ENCODE peak calls at places on chromosomes 6 and 20, in eight cellular contexts. X, D, A, F, H, K, W and B are unnamed samples.

GRCh38 chr6:16322666-16323312 is 84.4 kb downstream of the GMPR start:
- DNase-seq in A (peak), X (peak), F (peak), D (peak), H (no peak), W (peak), K (peak), B (no peak)

GRCh38 chr20:22339091-22339881 is 245.1 kb downstream of the FOXA2 start:
- DNase-seq in A (peak), H (no peak), K (peak), F (peak), W (no peak), X (peak), D (no peak), B (peak)

GRCh38 chr6:100988391-100988999 is 107.4 kb upstream of the ASCC3 start:
- DNase-seq in K (no peak), D (no peak), A (peak), F (no peak), X (no peak), H (no peak), W (no peak), B (no peak)

GRCh38 chr6:139016337-139017213 is 12.0 kb upstream of the ABRACL start:
- DNase-seq in H (no peak), D (no peak), W (no peak), K (no peak), F (no peak), X (peak), A (no peak), B (no peak)

GRCh38 chr6:11722805-11723631 is 55.6 kb downstream of the ADTRP start:
- DNase-seq in A (no peak), H (no peak), F (no peak), W (no peak), D (no peak), K (no peak), X (peak), B (no peak)

GRCh38 chr20:63130654-63131577 is 85.0 kb downstream of the YTHDF1 start:
- DNase-seq in A (no peak), X (no peak), F (no peak), D (no peak), K (no peak), H (peak), W (no peak), B (no peak)

GRCh38 chr20:52913650-52914387 is 58.3 kb upstream of the TSHZ2 start:
- DNase-seq in K (no peak), W (no peak), D (no peak), H (no peak), X (no peak), F (peak), A (no peak), B (no peak)

GRCh38 chr6:168968228-168968627 is 285.4 kb downstream of the THBS2 start:
- DNase-seq in D (peak), F (peak), H (no peak), K (peak), W (no peak), X (peak), A (peak), B (peak)

GRCh38 chr6:2225422-2226392 is 19.7 kb downstream of the GMDS start:
- DNase-seq in W (no peak), H (no peak), A (peak), F (peak), D (no peak), K (peak), X (no peak), B (no peak)

GRCh38 chr20:59144179-59144830 is 19.3 kb upstream of the ZNF831 start:
- DNase-seq in F (no peak), X (no peak), W (no peak), A (no peak), K (no peak), H (no peak), D (no peak), B (no peak)

GRCh38 chr6:7691675-7692452 is 34.0 kb upstream of the BMP6 start:
- DNase-seq in K (peak), A (peak), H (no peak), D (no peak), F (peak), W (no peak), X (no peak), B (peak)

GRCh38 chr6:169777896-169778295 is 26.5 kb downstream of the ERMARD start:
- DNase-seq in X (no peak), D (no peak), K (no peak), W (no peak), F (no peak), A (no peak), H (no peak), B (no peak)

GRCh38 chr20:32231847-32232246 is 24.2 kb downstream of the POFUT1 start:
- DNase-seq in F (no peak), D (no peak), X (peak), K (no peak), H (no peak), A (no peak), W (no peak), B (no peak)

GRCh38 chr6:6007311-6008113 is 787 bp upstream of the NRN1 start:
- DNase-seq in A (no peak), H (no peak), F (peak), X (peak), K (no peak), D (no peak), W (no peak), B (no peak)

GRCh38 chr6:111555041-111555440 is 50.6 kb downstream of the TRAF3IP2 start:
- DNase-seq in F (peak), A (no peak), X (no peak), D (peak), K (peak), H (no peak), W (no peak), B (peak)

GRCh38 chr6:111788779-111789276 is 84.4 kb downstream of the FYN start:
- DNase-seq in H (no peak), D (no peak), X (no peak), W (no peak), K (no peak), F (no peak), A (no peak), B (no peak)

GRCh38 chr6:57063847-57064246 is 17.4 kb downstream of the KIAA1586 start:
- DNase-seq in F (no peak), X (no peak), D (no peak), H (no peak), W (no peak), K (no peak), A (no peak), B (no peak)

GRCh38 chr20:49149281-49150045 is 38.7 kb downstream of the STAU1 start:
- DNase-seq in H (no peak), X (no peak), W (no peak), D (no peak), K (no peak), F (peak), A (no peak), B (no peak)

GRCh38 chr6:1679691-1680068 is 70.0 kb downstream of the FOXC1 start:
- DNase-seq in X (no peak), F (no peak), W (no peak), K (peak), H (no peak), A (peak), D (no peak), B (no peak)

GRCh38 chr6:81769834-81770233 is 17.4 kb upstream of the TENT5A start:
- DNase-seq in W (no peak), X (no peak), D (no peak), K (no peak), F (peak), H (no peak), A (peak), B (no peak)

GRCh38 chr6:113172531-113172966 is 684.6 kb upstream of the MARCKS start:
- DNase-seq in D (no peak), W (peak), H (no peak), K (no peak), X (no peak), F (no peak), A (no peak), B (no peak)

GRCh38 chr6:25449774-25450173 is 170.6 kb downstream of the CARMIL1 start:
- DNase-seq in F (no peak), K (no peak), D (no peak), A (no peak), X (no peak), H (no peak), W (no peak), B (no peak)

GRCh38 chr6:43870660-43871061 is 100.7 kb downstream of the VEGFA start:
- DNase-seq in F (peak), H (no peak), K (no peak), D (no peak), A (no peak), X (no peak), W (no peak), B (no peak)

GRCh38 chr20:20371133-20371532 is 3.2 kb downstream of the INSM1 start:
- DNase-seq in F (no peak), K (no peak), X (no peak), D (no peak), H (no peak), A (no peak), W (no peak), B (no peak)

GRCh38 chr6:83467620-83468036 is 36.8 kb upstream of the ME1 start:
- DNase-seq in F (no peak), A (no peak), D (peak), H (peak), K (no peak), W (peak), X (no peak), B (no peak)

GRCh38 chr20:24736844-24737211 is 212.2 kb upstream of the CST7 start:
- DNase-seq in D (no peak), K (no peak), H (no peak), X (no peak), W (no peak), A (no peak), F (no peak), B (no peak)

GRCh38 chr20:21665687-21666446 is 39.6 kb upstream of the PAX1 start:
- DNase-seq in H (no peak), X (no peak), K (no peak), F (no peak), D (no peak), W (no peak), A (peak), B (no peak)

GRCh38 chr20:58271596-58272460 is 37.7 kb upstream of the RAB22A start:
- DNase-seq in D (no peak), X (no peak), F (no peak), K (no peak), A (no peak), W (no peak), H (no peak), B (no peak)

GRCh38 chr20:43432498-43432897 is 25.2 kb upstream of the SRSF6 start:
- DNase-seq in D (no peak), X (no peak), F (no peak), A (peak), W (no peak), K (no peak), H (no peak), B (no peak)

GRCh38 chr20:48659888-48660287 is 167.9 kb downstream of the PREX1 start:
- DNase-seq in K (no peak), D (peak), X (no peak), H (no peak), A (no peak), F (no peak), W (no peak), B (no peak)

GRCh38 chr6:117078624-117079023 is 186.7 kb upstream of the VGLL2 start:
- DNase-seq in D (no peak), W (no peak), K (no peak), H (no peak), A (no peak), X (no peak), F (no peak), B (no peak)

GRCh38 chr20:17485017-17485416 is 46.2 kb downstream of the BFSP1 start:
- DNase-seq in F (no peak), K (no peak), W (no peak), H (no peak), D (no peak), A (no peak), X (no peak), B (no peak)

GRCh38 chr6:156731436-156731835 is 45.7 kb upstream of the ARID1B start:
- DNase-seq in X (no peak), K (peak), H (no peak), D (no peak), W (no peak), F (peak), A (peak), B (peak)

GRCh38 chr6:111894272-111894671 is 21.0 kb upstream of the FYN start:
- DNase-seq in W (no peak), K (peak), X (no peak), D (no peak), H (no peak), F (no peak), A (peak), B (no peak)

GRCh38 chr6:10398439-10399218 is 16.2 kb downstream of the TFAP2A start:
- DNase-seq in F (no peak), X (no peak), H (no peak), A (no peak), K (no peak), W (no peak), D (no peak), B (no peak)

GRCh38 chr20:23441850-23442313 is 2.4 kb downstream of the CSTL1 start:
- DNase-seq in A (peak), H (no peak), X (peak), W (peak), F (peak), K (peak), D (peak), B (peak)

GRCh38 chr6:2976571-2977085 is 5.3 kb upstream of the SERPINB6 start:
- DNase-seq in H (no peak), X (no peak), D (no peak), K (peak), W (no peak), A (peak), F (peak), B (no peak)

GRCh38 chr6:34149831-34150400 is 4.0 kb upstream of the GRM4 start:
- DNase-seq in W (no peak), F (no peak), H (peak), A (no peak), D (peak), X (no peak), K (no peak), B (no peak)

GRCh38 chr6:34152806-34153565 is 7.1 kb upstream of the GRM4 start:
- DNase-seq in X (no peak), K (no peak), W (no peak), A (no peak), H (peak), F (no peak), D (no peak), B (no peak)

GRCh38 chr6:34152042-34152524 is 6.2 kb upstream of the GRM4 start:
- DNase-seq in X (no peak), F (no peak), H (peak), K (no peak), D (no peak), W (no peak), A (no peak), B (no peak)

GRCh38 chr6:34150766-34151165 is 4.9 kb upstream of the GRM4 start:
- DNase-seq in D (no peak), A (no peak), W (no peak), K (no peak), H (peak), F (no peak), X (no peak), B (no peak)

DNA sequence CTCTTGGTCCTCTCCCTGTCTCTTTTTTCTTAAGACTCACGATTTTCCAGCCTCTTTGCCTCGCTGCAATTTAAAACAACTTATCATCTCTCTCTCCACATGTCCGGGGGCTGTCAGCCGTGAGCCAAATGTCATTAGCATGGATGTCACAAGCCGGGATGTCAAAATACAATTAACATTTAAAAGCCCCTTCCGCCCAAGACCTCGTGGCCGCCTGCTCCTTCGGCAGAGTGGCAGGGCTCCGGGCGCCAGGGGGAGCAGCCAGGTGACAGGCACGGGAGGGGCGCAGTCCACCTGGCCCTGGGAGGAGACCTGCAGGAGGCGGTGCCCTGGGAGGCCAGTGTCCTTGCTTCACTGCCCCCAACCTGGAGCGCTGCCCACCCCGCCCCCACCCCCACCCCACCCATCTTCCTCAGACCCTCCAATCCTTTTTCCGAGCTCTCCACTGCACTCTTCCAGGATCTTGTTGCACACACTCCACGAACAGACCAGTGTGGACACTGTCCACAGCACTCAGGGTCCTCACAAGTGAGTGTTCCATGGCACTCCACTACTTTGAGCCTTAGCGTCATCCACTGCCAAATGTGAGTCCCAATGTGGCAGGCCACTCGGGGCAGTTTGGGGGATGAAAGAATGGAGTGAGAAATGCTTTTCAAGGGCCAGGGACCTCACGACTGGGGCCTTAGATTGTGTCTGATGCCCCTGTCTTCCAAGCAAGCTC is 5.6 kb upstream of the GRM4 start:
- DNase-seq in K (no peak), D (no peak), A (no peak), F (no peak), X (no peak), H (peak), W (no peak), B (no peak)
- TF ChIP-seq CTCF in K (no peak), D (no peak), A (peak), F (no peak), X (no peak), H (no peak), W (no peak), B (no peak)

DNA sequence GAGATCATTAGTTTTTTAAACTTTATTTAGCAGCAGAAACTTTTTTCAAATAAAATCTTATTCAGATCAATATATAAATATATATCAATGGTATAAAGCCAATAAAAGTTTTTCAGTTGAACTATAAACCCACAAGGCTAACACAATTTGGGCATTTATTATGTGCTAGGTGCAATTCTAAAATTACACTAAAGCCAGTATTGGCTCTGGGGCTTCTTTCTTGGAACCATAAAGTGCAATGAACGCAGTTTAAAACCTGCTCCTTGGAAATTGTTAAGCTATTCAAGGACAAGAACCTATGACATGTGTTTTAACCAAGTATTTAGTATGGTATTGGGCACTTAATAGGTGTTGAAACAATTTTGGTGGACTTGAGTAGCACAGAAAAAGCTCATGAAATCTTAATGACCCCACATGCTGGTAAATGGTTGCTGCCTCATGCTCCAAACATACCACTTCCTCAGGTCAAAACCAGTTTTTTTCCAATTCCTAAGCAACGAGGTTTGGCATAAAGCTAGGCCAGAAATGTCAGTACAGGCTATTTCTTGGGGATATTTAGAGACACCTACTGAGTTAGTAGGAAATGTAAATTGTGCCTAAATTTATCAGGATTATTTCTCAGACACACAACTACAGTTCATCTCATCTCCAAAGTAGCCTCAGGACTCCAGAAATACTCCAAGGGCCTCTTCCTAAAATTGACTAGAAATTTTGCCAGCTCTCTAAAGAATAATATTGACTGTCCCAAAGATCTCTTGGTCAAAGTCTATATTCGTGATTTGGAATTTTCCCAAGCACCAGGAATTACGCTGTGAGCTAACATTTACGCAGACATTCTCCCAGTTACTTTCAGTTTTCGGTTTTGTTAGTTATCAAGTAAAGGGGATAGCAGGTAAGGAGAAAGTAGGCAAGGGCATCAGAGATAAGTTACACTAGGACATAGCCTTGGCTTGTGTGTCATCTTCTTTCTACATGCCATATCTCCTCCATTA is 90.9 kb upstream of the LGSN start:
- DNase-seq in W (no peak), D (no peak), K (no peak), F (no peak), H (no peak), X (no peak), A (no peak), B (no peak)
- H3K4me3 ChIP-seq in W (no peak), D (no peak), K (no peak), F (no peak), H (no peak), X (no peak), A (no peak), B (no peak)

GRCh38 chr20:51810155-51811039 is 8.1 kb upstream of the SALL4 start:
- DNase-seq in X (no peak), K (no peak), H (no peak), A (peak), F (no peak), D (no peak), W (no peak), B (no peak)
- TF ChIP-seq CTCF in X (no peak), K (peak), H (no peak), A (peak), F (no peak), D (no peak), W (no peak), B (no peak)

GRCh38 chr6:159044899-159045727 is at the start of gene TAGAP:
- DNase-seq in D (peak), A (no peak), X (peak), H (peak), W (no peak), K (peak), F (no peak), B (no peak)
- H3K4me3 ChIP-seq in D (peak), A (no peak), X (peak), H (peak), W (peak), K (no peak), F (no peak), B (no peak)

GRCh38 chr6:89612121-89612520 is 26.4 kb downstream of the LYRM2 start:
- DNase-seq in K (no peak), H (no peak), D (no peak), A (no peak), F (no peak), W (no peak), X (no peak), B (no peak)
- TF ChIP-seq CTCF in K (no peak), H (no peak), D (no peak), A (no peak), F (no peak), W (no peak), X (no peak), B (no peak)

DNA sequence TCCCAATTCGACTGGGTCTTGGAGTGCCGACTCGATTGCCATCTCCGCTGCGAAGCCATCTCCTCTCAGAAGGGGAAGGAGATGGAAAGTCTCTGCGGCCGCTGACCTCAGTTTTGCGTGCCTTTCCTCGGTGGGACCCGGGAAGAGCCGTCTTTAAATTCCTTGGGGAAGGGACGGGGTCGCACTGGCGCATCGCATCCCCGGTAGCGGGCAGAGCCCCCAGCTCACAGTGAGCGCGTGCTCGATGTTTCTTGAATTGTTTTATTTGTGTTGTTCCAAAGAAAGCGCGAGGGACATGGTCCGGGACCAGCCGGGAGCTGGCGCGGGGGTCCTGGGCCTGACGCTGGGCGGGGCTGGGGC is 254 bp upstream of the TIAM2 start:
- DNase-seq in F (no peak), W (no peak), A (no peak), H (no peak), K (no peak), X (no peak), D (no peak), B (no peak)
- H3K4me3 ChIP-seq in F (peak), W (peak), A (no peak), H (no peak), K (peak), X (no peak), D (peak), B (peak)